ENCODE peak calls at places on chromosomes 3 and 15, in seven cellular contexts. G is breast epithelium, J is hepatocyte, R is GM12865, I is HFF-Myc, V is nephron progenitor cell, O is stomach. A is an unnamed sample.

GRCh38 chr15:63178034-63178433 is 11.4 kb upstream of the RAB8B start:
- DNase-seq in O (no peak), G (no peak), I (no peak), R (no peak), V (no peak), J (peak), A (no peak)

GRCh38 chr3:143084856-143085731 is 34.5 kb upstream of the CHST2 start:
- DNase-seq in R (peak), O (no peak), J (no peak), G (no peak), I (peak), V (no peak), A (no peak)

GRCh38 chr15:41926184-41927056 is 32.6 kb upstream of the SPTBN5 start:
- DNase-seq in G (no peak), V (no peak), J (peak), I (no peak), O (peak), R (no peak), A (no peak)

GRCh38 chr3:112460519-112460918 is 38.8 kb downstream of the BTLA start:
- DNase-seq in I (no peak), J (no peak), R (peak), O (no peak), G (no peak), V (no peak), A (no peak)

GRCh38 chr3:72270072-72270611 is 485.2 kb upstream of the PROK2 start:
- DNase-seq in O (peak), I (peak), J (peak), R (peak), V (no peak), G (peak), A (no peak)

GRCh38 chr15:45704329-45705249 is 69.8 kb downstream of the SQOR start:
- DNase-seq in R (no peak), O (no peak), I (peak), J (peak), V (peak), G (no peak), A (peak)

GRCh38 chr3:148289159-148289558 is 408.5 kb upstream of the AGTR1 start:
- DNase-seq in R (no peak), J (no peak), I (no peak), V (no peak), O (no peak), G (no peak), A (no peak)

GRCh38 chr15:88262064-88262463 is 5.5 kb upstream of the NTRK3 start:
- DNase-seq in V (no peak), J (no peak), I (no peak), O (no peak), R (no peak), G (no peak), A (no peak)

GRCh38 chr15:35038655-35039534 is 46.2 kb downstream of the NANOGP8 start:
- DNase-seq in I (no peak), G (no peak), V (no peak), R (no peak), O (no peak), J (no peak), A (no peak)

GRCh38 chr15:88802250-88802990 is 816 bp upstream of the ACAN start:
- DNase-seq in G (no peak), J (no peak), V (no peak), O (no peak), R (no peak), I (no peak), A (no peak)

GRCh38 chr3:171178714-171179113 is 152.2 kb upstream of the SLC2A2 start:
- DNase-seq in V (no peak), J (no peak), O (no peak), I (no peak), R (no peak), G (no peak), A (no peak)

GRCh38 chr3:79847928-79848327 is 80.1 kb upstream of the ROBO1 start:
- DNase-seq in R (no peak), V (no peak), O (no peak), G (no peak), J (no peak), I (no peak), A (no peak)

GRCh38 chr3:190058486-190059241 is 62.0 kb downstream of the P3H2 start:
- DNase-seq in G (no peak), O (no peak), J (no peak), R (no peak), V (no peak), I (no peak), A (no peak)

GRCh38 chr3:186487819-186488218 is 56.4 kb downstream of the CRYGS start:
- DNase-seq in G (no peak), O (no peak), R (no peak), I (no peak), V (peak), J (no peak), A (no peak)

GRCh38 chr15:77851696-77852095 is 219.0 kb upstream of the LINGO1 start:
- DNase-seq in G (no peak), R (no peak), I (no peak), O (no peak), V (no peak), J (peak), A (no peak)

GRCh38 chr15:79218588-79219200 is 63.8 kb upstream of the ANKRD34C start:
- DNase-seq in O (no peak), G (no peak), J (no peak), V (no peak), I (peak), R (no peak), A (no peak)

GRCh38 chr3:171556574-171557145 is 96.5 kb upstream of the TNIK start:
- DNase-seq in I (no peak), J (peak), R (peak), G (no peak), O (no peak), V (no peak), A (no peak)

GRCh38 chr3:54278960-54279359 is 156.6 kb downstream of the CACNA2D3 start:
- DNase-seq in O (no peak), J (peak), V (no peak), I (no peak), G (no peak), R (no peak), A (no peak)

GRCh38 chr3:194166682-194167479 is 30.9 kb downstream of the HES1 start:
- DNase-seq in G (no peak), J (peak), I (no peak), V (no peak), R (no peak), O (no peak), A (no peak)

GRCh38 chr15:72166716-72167417 is 30.7 kb downstream of the GRAMD2A start:
- DNase-seq in O (no peak), V (no peak), J (no peak), G (no peak), I (no peak), R (no peak), A (no peak)

GRCh38 chr3:50542177-50543034 is 25.1 kb downstream of the C3orf18 start:
- DNase-seq in I (no peak), V (peak), G (peak), R (peak), O (peak), J (peak), A (peak)

GRCh38 chr3:15241341-15241740 is 35.3 kb downstream of the CAPN7 start:
- DNase-seq in O (no peak), I (no peak), G (no peak), J (no peak), V (peak), R (peak), A (no peak)

GRCh38 chr3:63654246-63654645 is 1.8 kb downstream of the SNTN start:
- DNase-seq in R (no peak), O (no peak), V (no peak), G (no peak), J (no peak), I (no peak), A (no peak)

GRCh38 chr15:74631935-74632560 is 16.4 kb downstream of the CLK3 start:
- DNase-seq in I (no peak), O (peak), G (no peak), V (peak), R (peak), J (peak), A (peak)

GRCh38 chr15:39472661-39473657 is 107.9 kb upstream of the THBS1 start:
- DNase-seq in I (peak), O (peak), R (no peak), V (no peak), G (no peak), J (peak), A (no peak)

DNA sequence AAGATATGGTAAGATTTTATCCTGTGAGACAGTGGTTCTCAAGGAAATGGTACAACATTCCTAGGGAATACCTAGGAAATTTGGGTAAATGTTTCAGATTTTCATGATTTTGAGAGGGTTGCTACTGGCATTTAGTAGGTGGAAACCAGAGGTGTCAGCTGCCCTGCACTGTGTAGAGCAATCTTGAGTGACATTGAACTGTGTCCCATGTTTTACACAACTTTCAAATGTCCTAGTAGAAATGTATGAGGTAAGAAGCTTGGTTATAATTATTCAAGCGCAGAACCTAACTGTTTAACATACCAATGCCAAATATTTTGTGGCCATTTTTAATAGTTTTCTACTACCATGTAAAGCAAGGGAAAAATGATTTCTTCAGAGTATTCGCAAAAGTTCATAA is 120.4 kb downstream of the GADL1 start:
- DNase-seq in J (no peak), R (no peak), G (no peak), I (no peak), V (no peak), O (no peak), A (no peak)
- TF ChIP-seq CTCF in J (no peak), R (no peak), G (no peak), I (no peak), V (no peak), O (no peak), A (no peak)

GRCh38 chr3:13346481-13347389 is 73.4 kb downstream of the NUP210 start:
- DNase-seq in V (no peak), G (no peak), I (no peak), O (peak), R (no peak), J (no peak), A (no peak)
- TF ChIP-seq CTCF in V (no peak), G (no peak), I (no peak), O (no peak), R (no peak), J (no peak), A (no peak)

DNA sequence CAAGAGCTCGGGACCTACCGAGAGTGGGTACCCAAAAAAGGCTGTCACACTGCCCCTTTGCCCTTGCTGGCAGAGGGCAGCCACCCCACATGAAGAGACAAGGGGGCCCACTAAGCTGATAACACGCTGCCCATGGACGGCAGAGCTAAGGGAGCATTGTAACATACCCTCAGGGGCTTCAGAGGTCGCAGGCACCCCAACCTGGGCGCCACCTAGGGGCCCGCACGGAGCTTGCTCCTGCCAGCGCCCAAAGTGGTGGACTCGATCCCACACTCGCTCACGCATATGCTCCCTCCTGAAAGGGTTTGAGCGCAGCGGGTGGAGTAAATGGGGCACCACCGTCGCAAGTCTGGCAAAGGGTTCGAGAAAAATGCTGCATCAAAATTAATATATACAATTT is 975.4 kb downstream of the ZPLD1 start:
- DNase-seq in V (no peak), J (no peak), O (no peak), I (no peak), R (peak), G (no peak), A (no peak)
- TF ChIP-seq CTCF in V (no peak), J (no peak), O (no peak), I (no peak), R (peak), G (no peak), A (no peak)

GRCh38 chr15:70398694-70399093 is 301.0 kb upstream of the TLE3 start:
- DNase-seq in I (no peak), R (no peak), V (no peak), J (no peak), G (no peak), O (no peak), A (no peak)

GRCh38 chr15:70397816-70398215 is 300.1 kb upstream of the TLE3 start:
- DNase-seq in J (no peak), I (no peak), R (no peak), O (no peak), V (no peak), G (peak), A (no peak)

GRCh38 chr15:70401709-70402108 is 304.0 kb upstream of the TLE3 start:
- DNase-seq in O (no peak), J (no peak), G (no peak), I (no peak), V (no peak), R (no peak), A (no peak)

GRCh38 chr15:70400766-70401541 is 303.2 kb upstream of the TLE3 start:
- DNase-seq in O (no peak), J (no peak), G (no peak), I (no peak), V (no peak), R (no peak), A (no peak)

GRCh38 chr15:70399204-70399603 is 301.5 kb upstream of the TLE3 start:
- DNase-seq in R (no peak), J (no peak), G (no peak), V (no peak), O (no peak), I (no peak), A (no peak)
- TF ChIP-seq CTCF in R (no peak), J (no peak), G (no peak), V (no peak), O (no peak), I (no peak), A (no peak)

GRCh38 chr3:123880998-123881561 is 3.1 kb downstream of the MYLK start:
- DNase-seq in G (no peak), R (no peak), O (no peak), J (peak), I (peak), V (peak), A (no peak)
- TF ChIP-seq CTCF in G (no peak), R (peak), O (peak), J (peak), I (peak), V (peak), A (peak)

GRCh38 chr3:115989927-115990326 is 366.6 kb downstream of the GAP43 start:
- DNase-seq in J (no peak), O (no peak), R (no peak), G (no peak), V (no peak), I (no peak), A (no peak)

GRCh38 chr3:115982629-115983028 is 359.3 kb downstream of the GAP43 start:
- DNase-seq in I (no peak), V (no peak), R (peak), O (no peak), G (no peak), J (no peak), A (no peak)

GRCh38 chr3:115990669-115991068 is 367.4 kb downstream of the GAP43 start:
- DNase-seq in G (no peak), R (no peak), O (no peak), I (no peak), V (no peak), J (no peak), A (no peak)

GRCh38 chr3:115982121-115982520 is 358.8 kb downstream of the GAP43 start:
- DNase-seq in J (no peak), G (no peak), R (no peak), O (no peak), V (no peak), I (no peak), A (no peak)

GRCh38 chr3:115986555-115987207 is 363.4 kb downstream of the GAP43 start:
- DNase-seq in R (peak), O (no peak), V (no peak), I (no peak), G (no peak), J (peak), A (no peak)
- TF ChIP-seq CTCF in R (peak), O (no peak), V (no peak), I (peak), G (no peak), J (peak), A (peak)

DNA sequence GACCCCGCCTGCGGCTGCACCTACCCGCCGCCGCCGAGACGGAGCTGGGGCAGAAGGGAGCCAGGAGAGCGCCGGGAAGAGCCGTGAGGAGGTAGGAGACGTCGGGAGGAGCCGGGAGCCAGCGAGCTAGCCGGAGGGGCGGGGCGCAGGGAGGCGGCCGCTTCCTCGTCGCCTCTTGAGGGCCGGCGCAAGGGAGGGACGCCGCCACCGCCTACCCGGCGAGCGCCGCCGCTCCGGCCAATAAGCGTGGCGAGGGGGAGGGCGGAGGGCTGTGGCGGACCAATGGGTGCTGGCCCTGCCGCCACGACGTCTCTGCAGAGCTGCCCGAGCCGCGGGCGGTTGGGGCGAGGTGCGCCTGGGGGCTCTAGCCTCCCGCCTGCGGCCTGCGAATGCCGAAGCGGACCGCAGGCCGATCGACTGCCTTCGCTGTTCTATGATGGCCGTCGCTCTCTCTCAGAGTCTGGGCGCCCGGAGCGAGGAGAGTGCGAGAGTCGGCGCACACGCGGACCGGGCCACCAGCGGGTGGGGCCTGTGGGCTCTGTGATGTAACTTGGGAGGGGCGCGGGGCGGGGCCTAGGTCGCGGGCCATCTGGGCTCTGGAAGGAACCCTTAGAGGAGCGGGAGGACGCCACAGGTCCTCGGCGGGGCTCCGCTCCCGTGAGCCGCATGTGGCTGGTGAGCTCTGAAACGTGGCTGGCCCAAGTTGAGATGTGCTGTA is 72.7 kb upstream of the MAP4 start:
- DNase-seq in R (peak), V (peak), I (peak), G (peak), O (peak), J (peak), A (peak)
- TF ChIP-seq CTCF in R (no peak), V (no peak), I (no peak), G (no peak), O (no peak), J (no peak), A (no peak)

GRCh38 chr15:73244333-73244732 is 124.4 kb downstream of the HCN4 start:
- DNase-seq in I (no peak), V (no peak), G (no peak), R (peak), J (peak), O (no peak), A (no peak)
- TF ChIP-seq CTCF in I (peak), V (no peak), G (no peak), R (peak), J (peak), O (no peak), A (no peak)

GRCh38 chr15:52331490-52332240 is 36.1 kb upstream of the MYO5C start:
- DNase-seq in I (no peak), V (no peak), J (peak), G (no peak), O (peak), R (peak), A (no peak)
- TF ChIP-seq CTCF in I (peak), V (no peak), J (peak), G (peak), O (peak), R (peak), A (no peak)

A was measured in mesothelial cell of epicardium.